ENCODE peak calls at places on chromosome 5, in ten cellular contexts. E, R, C, Q, X, M, K, S, Y and Z are unnamed samples.

GRCh38 chr5:108101105-108101504 is 280.8 kb downstream of the FBXL17 start:
- DNase-seq in E (no peak), R (no peak), C (no peak), Q (no peak), X (no peak), M (no peak), K (no peak), S (no peak), Y (no peak), Z (no peak)

GRCh38 chr5:62779010-62779422 is 200.4 kb downstream of the LRRC70 start:
- DNase-seq in E (peak), R (no peak), C (no peak), Q (peak), X (peak), M (peak), K (peak), S (peak), Y (peak), Z (no peak)

GRCh38 chr5:126403156-126403555 is 20.1 kb upstream of the GRAMD2B start:
- DNase-seq in E (no peak), R (no peak), C (no peak), Q (no peak), X (no peak), M (no peak), K (no peak), S (no peak), Y (no peak), Z (no peak)

GRCh38 chr5:140344683-140345423 is 1.6 kb downstream of the HBEGF start:
- DNase-seq in E (peak), R (no peak), C (no peak), Q (no peak), X (no peak), M (no peak), K (no peak), S (no peak), Y (no peak), Z (no peak)

GRCh38 chr5:8457187-8458037 is 588.5 kb downstream of the MTRR start:
- DNase-seq in E (peak), R (peak), C (peak), Q (peak), X (peak), M (peak), K (peak), S (peak), Y (peak), Z (peak)

GRCh38 chr5:142441638-142442037 is 116.8 kb upstream of the SPRY4 start:
- DNase-seq in E (no peak), R (no peak), C (no peak), Q (no peak), X (no peak), M (no peak), K (no peak), S (no peak), Y (no peak), Z (no peak)

GRCh38 chr5:134479839-134480238 is 45.6 kb upstream of the JADE2 start:
- DNase-seq in E (no peak), R (no peak), C (no peak), Q (no peak), X (no peak), M (no peak), K (no peak), S (no peak), Y (no peak), Z (no peak)

GRCh38 chr5:112779531-112779930 is 41.8 kb downstream of the APC start:
- DNase-seq in E (peak), R (no peak), C (no peak), Q (no peak), X (no peak), M (no peak), K (no peak), S (no peak), Y (no peak), Z (no peak)

GRCh38 chr5:1005362-1005851 is 3.2 kb upstream of the NKD2 start:
- DNase-seq in E (no peak), R (peak), C (no peak), Q (no peak), X (no peak), M (no peak), K (no peak), S (peak), Y (no peak), Z (peak)

GRCh38 chr5:150441813-150442698 is 7.5 kb downstream of the RPS14 start:
- DNase-seq in E (no peak), R (no peak), C (no peak), Q (no peak), X (no peak), M (no peak), K (no peak), S (no peak), Y (no peak), Z (no peak)

GRCh38 chr5:66144799-66145390 is 795 bp downstream of the SREK1 start:
- DNase-seq in E (no peak), R (no peak), C (no peak), Q (peak), X (peak), M (peak), K (no peak), S (no peak), Y (no peak), Z (no peak)

GRCh38 chr5:155878991-155879575 is 447.9 kb upstream of the SGCD start:
- DNase-seq in E (no peak), R (no peak), C (no peak), Q (no peak), X (no peak), M (no peak), K (no peak), S (no peak), Y (no peak), Z (no peak)

GRCh38 chr5:6143523-6143922 is 234.8 kb downstream of the MED10 start:
- DNase-seq in E (no peak), R (no peak), C (no peak), Q (no peak), X (no peak), M (no peak), K (no peak), S (no peak), Y (no peak), Z (no peak)

GRCh38 chr5:41869739-41870620 is at the start of gene OXCT1:
- DNase-seq in E (peak), R (peak), C (peak), Q (peak), X (peak), M (peak), K (peak), S (peak), Y (peak), Z (peak)

GRCh38 chr5:86671536-86671935 is 53.8 kb downstream of the COX7C start:
- DNase-seq in E (no peak), R (no peak), C (no peak), Q (no peak), X (no peak), M (no peak), K (no peak), S (no peak), Y (no peak), Z (no peak)

GRCh38 chr5:107917983-107918382 is 247.2 kb upstream of the EFNA5 start:
- DNase-seq in E (no peak), R (no peak), C (no peak), Q (no peak), X (no peak), M (no peak), K (no peak), S (no peak), Y (no peak), Z (no peak)